ENCODE peak calls at places on chromosomes 4 and X, in ten cellular contexts. One of them, this sample, is unnamed.

GRCh38 chr4:56301181-56302076 is 85.9 kb downstream of the AASDH start:
- DNase-seq in OCI-LY7: peak; percentile 77
- DNase-seq in GM23248: peak; percentile 95
- DNase-seq in A549: peak; percentile 38
- DNase-seq in heart left ventricle: peak; percentile 66
- DNase-seq in fibroblast of lung: peak; percentile 93
- DNase-seq in CD8-positive, alpha-beta memory T cell: peak; percentile 6
- DNase-seq in left ventricle myocardium inferior: peak; percentile 42
- DNase-seq in endodermal cell: peak; percentile 92
- DNase-seq in cardiac muscle cell: peak; percentile 95
- DNase-seq in this sample: peak; percentile 0

GRCh38 chrX:14497184-14497666 is 32.1 kb upstream of the GLRA2 start:
- DNase-seq in OCI-LY7: no peak
- DNase-seq in GM23248: peak; percentile 31
- DNase-seq in A549: no peak
- DNase-seq in heart left ventricle: peak; percentile 4
- DNase-seq in fibroblast of lung: no peak
- DNase-seq in CD8-positive, alpha-beta memory T cell: no peak
- DNase-seq in left ventricle myocardium inferior: no peak
- DNase-seq in endodermal cell: no peak
- DNase-seq in cardiac muscle cell: peak; percentile 5
- DNase-seq in this sample: no peak

GRCh38 chr4:56181140-56181950 is 205.9 kb downstream of the AASDH start:
- DNase-seq in OCI-LY7: no peak
- DNase-seq in GM23248: peak; percentile 8
- DNase-seq in A549: no peak
- DNase-seq in heart left ventricle: no peak
- DNase-seq in fibroblast of lung: peak; percentile 45
- DNase-seq in CD8-positive, alpha-beta memory T cell: no peak
- DNase-seq in left ventricle myocardium inferior: no peak
- DNase-seq in endodermal cell: no peak
- DNase-seq in cardiac muscle cell: peak; percentile 83
- DNase-seq in this sample: no peak

GRCh38 chrX:133350751-133351150 is 64.5 kb downstream of the GPC4 start:
- DNase-seq in OCI-LY7: no peak
- DNase-seq in GM23248: peak; percentile 17
- DNase-seq in A549: no peak
- DNase-seq in heart left ventricle: no peak
- DNase-seq in fibroblast of lung: no peak
- DNase-seq in CD8-positive, alpha-beta memory T cell: no peak
- DNase-seq in left ventricle myocardium inferior: peak; percentile 14
- DNase-seq in endodermal cell: no peak
- DNase-seq in cardiac muscle cell: peak; percentile 40
- DNase-seq in this sample: no peak

GRCh38 chr4:153018716-153019115 is 82.6 kb downstream of the FHDC1 start:
- DNase-seq in OCI-LY7: no peak
- DNase-seq in GM23248: no peak
- DNase-seq in A549: no peak
- DNase-seq in heart left ventricle: no peak
- DNase-seq in fibroblast of lung: no peak
- DNase-seq in CD8-positive, alpha-beta memory T cell: no peak
- DNase-seq in left ventricle myocardium inferior: no peak
- DNase-seq in endodermal cell: no peak
- DNase-seq in cardiac muscle cell: no peak
- DNase-seq in this sample: no peak

GRCh38 chrX:120087289-120088017 is 10.0 kb upstream of the RHOXF2B start:
- DNase-seq in OCI-LY7: no peak
- DNase-seq in GM23248: no peak
- DNase-seq in A549: no peak
- DNase-seq in heart left ventricle: no peak
- DNase-seq in fibroblast of lung: no peak
- DNase-seq in CD8-positive, alpha-beta memory T cell: no peak
- DNase-seq in left ventricle myocardium inferior: no peak
- DNase-seq in endodermal cell: peak; percentile 42
- DNase-seq in cardiac muscle cell: no peak
- DNase-seq in this sample: no peak

GRCh38 chr4:48137766-48138349 is 3.8 kb upstream of the TXK start:
- DNase-seq in OCI-LY7: peak; percentile 10
- DNase-seq in GM23248: no peak
- DNase-seq in A549: no peak
- DNase-seq in heart left ventricle: no peak
- DNase-seq in fibroblast of lung: no peak
- DNase-seq in CD8-positive, alpha-beta memory T cell: no peak
- DNase-seq in left ventricle myocardium inferior: no peak
- DNase-seq in endodermal cell: no peak
- DNase-seq in cardiac muscle cell: no peak
- DNase-seq in this sample: no peak

GRCh38 chr4:5636766-5637670 is 71.3 kb downstream of the EVC2 start:
- DNase-seq in OCI-LY7: no peak
- DNase-seq in GM23248: no peak
- DNase-seq in A549: no peak
- DNase-seq in heart left ventricle: no peak
- DNase-seq in fibroblast of lung: peak; percentile 5
- DNase-seq in CD8-positive, alpha-beta memory T cell: no peak
- DNase-seq in left ventricle myocardium inferior: no peak
- DNase-seq in endodermal cell: no peak
- DNase-seq in cardiac muscle cell: no peak
- DNase-seq in this sample: no peak

GRCh38 chrX:10288400-10288799 is 131.6 kb downstream of the CLCN4 start:
- DNase-seq in OCI-LY7: no peak
- DNase-seq in GM23248: no peak
- DNase-seq in A549: no peak
- DNase-seq in heart left ventricle: no peak
- DNase-seq in fibroblast of lung: peak; percentile 14
- DNase-seq in CD8-positive, alpha-beta memory T cell: no peak
- DNase-seq in left ventricle myocardium inferior: no peak
- DNase-seq in endodermal cell: no peak
- DNase-seq in cardiac muscle cell: no peak
- DNase-seq in this sample: no peak

GRCh38 chrX:46758163-46758955 is 559 bp downstream of the SLC9A7 start:
- DNase-seq in OCI-LY7: peak; percentile 52
- DNase-seq in GM23248: peak; percentile 56
- DNase-seq in A549: no peak
- DNase-seq in heart left ventricle: no peak
- DNase-seq in fibroblast of lung: peak; percentile 27
- DNase-seq in CD8-positive, alpha-beta memory T cell: no peak
- DNase-seq in left ventricle myocardium inferior: no peak
- DNase-seq in endodermal cell: no peak
- DNase-seq in cardiac muscle cell: peak; percentile 21
- DNase-seq in this sample: no peak

GRCh38 chrX:46757052-46757451 is 1.9 kb downstream of the SLC9A7 start:
- DNase-seq in OCI-LY7: no peak
- DNase-seq in GM23248: no peak
- DNase-seq in A549: no peak
- DNase-seq in heart left ventricle: no peak
- DNase-seq in fibroblast of lung: no peak
- DNase-seq in CD8-positive, alpha-beta memory T cell: no peak
- DNase-seq in left ventricle myocardium inferior: no peak
- DNase-seq in endodermal cell: no peak
- DNase-seq in cardiac muscle cell: no peak
- DNase-seq in this sample: no peak

GRCh38 chrX:46758956-46759644 is at the start of gene SLC9A7:
- DNase-seq in OCI-LY7: peak; percentile 85
- DNase-seq in GM23248: peak; percentile 83
- DNase-seq in A549: peak; percentile 55
- DNase-seq in heart left ventricle: peak; percentile 59
- DNase-seq in fibroblast of lung: peak; percentile 66
- DNase-seq in CD8-positive, alpha-beta memory T cell: peak; percentile 59
- DNase-seq in left ventricle myocardium inferior: peak; percentile 63
- DNase-seq in endodermal cell: peak; percentile 96
- DNase-seq in cardiac muscle cell: peak; percentile 72
- DNase-seq in this sample: no peak

GRCh38 chrX:46757593-46757992 is 1.3 kb downstream of the SLC9A7 start:
- DNase-seq in OCI-LY7: peak; percentile 13
- DNase-seq in GM23248: no peak
- DNase-seq in A549: no peak
- DNase-seq in heart left ventricle: no peak
- DNase-seq in fibroblast of lung: peak; percentile 52
- DNase-seq in CD8-positive, alpha-beta memory T cell: no peak
- DNase-seq in left ventricle myocardium inferior: no peak
- DNase-seq in endodermal cell: no peak
- DNase-seq in cardiac muscle cell: peak; percentile 16
- DNase-seq in this sample: no peak

DNA sequence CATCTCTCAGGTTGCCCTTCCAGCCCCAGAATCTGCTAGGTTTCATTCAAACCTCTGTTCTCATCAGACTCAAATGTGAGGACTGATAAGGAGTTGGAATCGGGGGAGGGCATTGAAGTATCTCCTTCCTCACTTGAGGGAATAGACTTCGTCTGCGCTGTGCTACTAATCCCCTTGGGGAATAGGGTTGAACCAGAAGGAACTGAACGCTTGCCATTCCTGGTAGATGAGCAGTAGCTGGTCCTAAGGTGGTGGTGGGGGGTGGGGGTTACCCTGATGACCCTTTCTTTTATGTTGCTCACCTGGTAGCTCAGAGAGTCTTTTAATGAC is 692 bp upstream of the SLC9A7 start:
- DNase-seq in OCI-LY7: no peak
- DNase-seq in GM23248: peak; percentile 55
- DNase-seq in A549: no peak
- DNase-seq in heart left ventricle: no peak
- DNase-seq in fibroblast of lung: peak; percentile 43
- DNase-seq in CD8-positive, alpha-beta memory T cell: no peak
- DNase-seq in left ventricle myocardium inferior: no peak
- DNase-seq in endodermal cell: no peak
- DNase-seq in cardiac muscle cell: peak; percentile 20
- DNase-seq in this sample: no peak
- H3K4me1 ChIP-seq in OCI-LY7: peaks cover 34% of the 10 kb centered on the region
- H3K4me1 ChIP-seq in GM23248: peaks cover 17% of the 10 kb centered on the region
- H3K4me1 ChIP-seq in A549: peaks cover 23% of the 10 kb centered on the region
- H3K4me1 ChIP-seq in heart left ventricle: no peaks in the 10 kb centered on the region
- H3K4me1 ChIP-seq in fibroblast of lung: no peaks in the 10 kb centered on the region
- H3K4me1 ChIP-seq in CD8-positive, alpha-beta memory T cell: peaks cover 4% of the 10 kb centered on the region
- H3K4me1 ChIP-seq in left ventricle myocardium inferior: peaks cover 5% of the 10 kb centered on the region
- H3K4me1 ChIP-seq in endodermal cell: no peaks in the 10 kb centered on the region
- H3K4me1 ChIP-seq in cardiac muscle cell: no peaks in the 10 kb centered on the region
- H3K4me1 ChIP-seq in this sample: peaks cover 3% of the 10 kb centered on the region

DNA sequence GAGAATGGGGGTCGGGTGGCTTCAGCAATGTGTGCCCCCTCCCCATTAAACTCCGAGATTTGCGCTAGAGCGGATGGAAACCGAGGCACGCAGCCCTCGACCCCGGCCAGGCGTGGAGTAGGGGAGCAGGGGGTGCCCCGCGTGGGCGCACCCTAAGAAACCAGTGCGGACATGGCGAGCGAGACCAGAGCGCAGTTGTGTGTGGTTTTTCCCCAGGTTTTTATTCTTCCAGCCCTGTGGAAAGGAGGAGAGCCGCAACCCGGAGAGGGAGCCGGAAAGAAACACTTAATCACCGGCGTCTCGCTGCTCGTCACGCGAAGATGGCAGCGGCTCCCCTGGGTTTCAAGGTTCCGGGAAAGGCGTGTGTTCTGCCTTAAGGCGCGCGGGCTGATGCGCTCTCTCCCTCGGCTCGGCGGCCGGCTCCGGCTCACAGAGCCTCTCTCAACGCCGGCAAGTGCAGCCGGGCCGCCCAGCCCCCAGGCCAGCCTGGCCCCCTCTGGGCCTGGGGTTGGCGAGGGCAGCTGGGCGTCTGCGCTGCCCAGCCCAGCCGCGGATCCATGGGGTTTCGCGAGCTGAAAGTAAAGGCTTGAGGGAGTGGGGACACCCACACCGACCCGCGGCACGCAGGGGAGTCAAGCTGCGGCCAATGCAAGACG is 73.9 kb upstream of the BCOR start:
- DNase-seq in OCI-LY7: peak; percentile 66
- DNase-seq in GM23248: peak; percentile 78
- DNase-seq in A549: no peak
- DNase-seq in heart left ventricle: no peak
- DNase-seq in fibroblast of lung: peak; percentile 51
- DNase-seq in CD8-positive, alpha-beta memory T cell: no peak
- DNase-seq in left ventricle myocardium inferior: no peak
- DNase-seq in endodermal cell: peak; percentile 72
- DNase-seq in cardiac muscle cell: peak; percentile 53
- DNase-seq in this sample: no peak
- H3K4me1 ChIP-seq in OCI-LY7: peaks cover 71% of the 10 kb centered on the region
- H3K4me1 ChIP-seq in GM23248: peaks cover 17% of the 10 kb centered on the region
- H3K4me1 ChIP-seq in A549: peaks cover 10% of the 10 kb centered on the region
- H3K4me1 ChIP-seq in heart left ventricle: peaks cover 10% of the 10 kb centered on the region
- H3K4me1 ChIP-seq in fibroblast of lung: peaks cover 2% of the 10 kb centered on the region
- H3K4me1 ChIP-seq in CD8-positive, alpha-beta memory T cell: peaks cover 31% of the 10 kb centered on the region
- H3K4me1 ChIP-seq in left ventricle myocardium inferior: peaks cover 59% of the 10 kb centered on the region
- H3K4me1 ChIP-seq in endodermal cell: no peaks in the 10 kb centered on the region
- H3K4me1 ChIP-seq in cardiac muscle cell: peaks cover 48% of the 10 kb centered on the region
- H3K4me1 ChIP-seq in this sample: peaks cover 21% of the 10 kb centered on the region

GRCh38 chr4:62522273-62522672 is 1322.1 kb downstream of the ADGRL3 start:
- DNase-seq in OCI-LY7: no peak
- DNase-seq in GM23248: no peak
- DNase-seq in A549: no peak
- DNase-seq in heart left ventricle: no peak
- DNase-seq in fibroblast of lung: no peak
- DNase-seq in CD8-positive, alpha-beta memory T cell: no peak
- DNase-seq in left ventricle myocardium inferior: no peak
- DNase-seq in endodermal cell: no peak
- DNase-seq in cardiac muscle cell: no peak
- DNase-seq in this sample: no peak

GRCh38 chr4:62512271-62512670 is 1312.1 kb downstream of the ADGRL3 start:
- DNase-seq in OCI-LY7: no peak
- DNase-seq in GM23248: no peak
- DNase-seq in A549: no peak
- DNase-seq in heart left ventricle: no peak
- DNase-seq in fibroblast of lung: no peak
- DNase-seq in CD8-positive, alpha-beta memory T cell: no peak
- DNase-seq in left ventricle myocardium inferior: no peak
- DNase-seq in endodermal cell: no peak
- DNase-seq in cardiac muscle cell: no peak
- DNase-seq in this sample: no peak

GRCh38 chr4:62517721-62518120 is 1317.6 kb downstream of the ADGRL3 start:
- DNase-seq in OCI-LY7: no peak
- DNase-seq in GM23248: no peak
- DNase-seq in A549: no peak
- DNase-seq in heart left ventricle: no peak
- DNase-seq in fibroblast of lung: peak; percentile 27
- DNase-seq in CD8-positive, alpha-beta memory T cell: no peak
- DNase-seq in left ventricle myocardium inferior: no peak
- DNase-seq in endodermal cell: no peak
- DNase-seq in cardiac muscle cell: no peak
- DNase-seq in this sample: no peak
- H3K4me1 ChIP-seq in OCI-LY7: no peaks in the 10 kb centered on the region
- H3K4me1 ChIP-seq in GM23248: no peaks in the 10 kb centered on the region
- H3K4me1 ChIP-seq in A549: no peaks in the 10 kb centered on the region
- H3K4me1 ChIP-seq in heart left ventricle: no peaks in the 10 kb centered on the region
- H3K4me1 ChIP-seq in fibroblast of lung: no peaks in the 10 kb centered on the region
- H3K4me1 ChIP-seq in CD8-positive, alpha-beta memory T cell: no peaks in the 10 kb centered on the region
- H3K4me1 ChIP-seq in left ventricle myocardium inferior: no peaks in the 10 kb centered on the region
- H3K4me1 ChIP-seq in endodermal cell: peaks cover 5% of the 10 kb centered on the region
- H3K4me1 ChIP-seq in cardiac muscle cell: peaks cover 1% of the 10 kb centered on the region
- H3K4me1 ChIP-seq in this sample: no peaks in the 10 kb centered on the region

DNA sequence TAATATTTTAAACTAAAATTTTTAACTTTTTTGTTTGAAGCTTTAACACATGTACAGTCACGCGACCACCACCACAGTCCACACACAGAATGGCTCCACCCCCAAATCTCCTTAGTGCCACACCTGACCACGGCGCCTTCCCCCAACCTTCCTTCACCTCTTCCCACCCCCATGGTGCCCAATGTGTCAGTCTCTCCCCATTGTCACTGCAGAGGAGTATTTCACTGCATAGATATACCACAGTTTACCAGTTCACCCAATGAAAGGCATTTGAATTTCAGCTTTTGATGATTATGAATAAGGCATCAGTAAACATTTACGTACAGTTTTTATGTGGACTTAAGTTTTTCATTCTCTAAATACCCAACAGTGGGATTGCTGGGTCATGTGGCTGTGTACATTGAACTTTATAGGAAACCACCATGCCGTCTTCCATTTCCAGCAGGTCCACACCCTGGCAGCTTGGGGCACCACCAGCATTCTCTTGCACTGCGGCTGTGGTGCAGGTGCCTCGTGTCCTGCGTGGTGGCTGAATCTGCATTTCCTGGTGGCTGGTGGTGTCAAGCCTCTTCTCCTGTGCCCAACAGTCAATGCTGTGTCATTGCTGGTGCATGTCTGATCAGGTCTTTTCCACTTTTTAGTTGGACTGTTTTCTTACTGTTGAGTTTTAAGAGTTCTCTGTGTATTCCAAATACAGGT is 49.0 kb downstream of the CPLX1 start:
- DNase-seq in OCI-LY7: no peak
- DNase-seq in GM23248: no peak
- DNase-seq in A549: no peak
- DNase-seq in heart left ventricle: no peak
- DNase-seq in fibroblast of lung: no peak
- DNase-seq in CD8-positive, alpha-beta memory T cell: no peak
- DNase-seq in left ventricle myocardium inferior: no peak
- DNase-seq in endodermal cell: no peak
- DNase-seq in cardiac muscle cell: no peak
- DNase-seq in this sample: no peak
- H3K4me1 ChIP-seq in OCI-LY7: peaks cover 13% of the 10 kb centered on the region
- H3K4me1 ChIP-seq in GM23248: peaks cover 12% of the 10 kb centered on the region
- H3K4me1 ChIP-seq in A549: peaks cover 9% of the 10 kb centered on the region
- H3K4me1 ChIP-seq in heart left ventricle: peaks cover 38% of the 10 kb centered on the region
- H3K4me1 ChIP-seq in fibroblast of lung: peaks cover 5% of the 10 kb centered on the region
- H3K4me1 ChIP-seq in CD8-positive, alpha-beta memory T cell: peaks cover 44% of the 10 kb centered on the region
- H3K4me1 ChIP-seq in left ventricle myocardium inferior: peaks cover 92% of the 10 kb centered on the region
- H3K4me1 ChIP-seq in endodermal cell: no peaks in the 10 kb centered on the region
- H3K4me1 ChIP-seq in cardiac muscle cell: peaks cover 7% of the 10 kb centered on the region
- H3K4me1 ChIP-seq in this sample: peaks cover 15% of the 10 kb centered on the region

This sample was measured in esophagus squamous epithelium.